ENCODE peak calls at places on chromosomes 11 and 22, in seven cellular contexts. One of them, this sample, is unnamed.
A peak's percentile ranks its signal among the peaks of the same experiment; 100 is the strongest.

GRCh38 chr11:66333896-66334604 is 2.2 kb downstream of the RIN1 start:
- DNase-seq in psoas muscle: no peak
- DNase-seq in spleen: peak; percentile 68
- DNase-seq in IMR-90: no peak
- DNase-seq in A549: no peak
- DNase-seq in omental fat pad: no peak
- DNase-seq in cardiac muscle cell: no peak
- DNase-seq in this sample: no peak

GRCh38 chr11:117560786-117561530 is 233.3 kb downstream of the CEP164 start:
- DNase-seq in psoas muscle: no peak
- DNase-seq in spleen: peak; percentile 47
- DNase-seq in IMR-90: no peak
- DNase-seq in cardiac muscle cell: no peak
- DNase-seq in omental fat pad: no peak
- DNase-seq in A549: no peak
- DNase-seq in this sample: no peak

GRCh38 chr11:74683279-74683871 is 47.9 kb downstream of the CHRDL2 start:
- DNase-seq in cardiac muscle cell: no peak
- DNase-seq in spleen: peak; percentile 69
- DNase-seq in omental fat pad: no peak
- DNase-seq in A549: no peak
- DNase-seq in IMR-90: no peak
- DNase-seq in psoas muscle: peak; percentile 44
- DNase-seq in this sample: no peak

GRCh38 chr11:18013790-18014507 is 1.1 kb upstream of the SERGEF start:
- DNase-seq in psoas muscle: no peak
- DNase-seq in A549: peak; percentile 10
- DNase-seq in omental fat pad: peak; percentile 23
- DNase-seq in cardiac muscle cell: peak; percentile 36
- DNase-seq in spleen: no peak
- DNase-seq in IMR-90: no peak
- DNase-seq in this sample: no peak

GRCh38 chr11:24509114-24509513 is 12.3 kb downstream of the LUZP2 start:
- DNase-seq in omental fat pad: no peak
- DNase-seq in IMR-90: peak; percentile 41
- DNase-seq in A549: no peak
- DNase-seq in spleen: no peak
- DNase-seq in psoas muscle: no peak
- DNase-seq in cardiac muscle cell: no peak
- DNase-seq in this sample: no peak

GRCh38 chr11:124643042-124643604 is 20.5 kb downstream of the TBRG1 start:
- DNase-seq in psoas muscle: no peak
- DNase-seq in omental fat pad: no peak
- DNase-seq in spleen: no peak
- DNase-seq in cardiac muscle cell: no peak
- DNase-seq in A549: no peak
- DNase-seq in IMR-90: no peak
- DNase-seq in this sample: no peak

GRCh38 chr11:2663506-2663905 is 36.3 kb downstream of the KCNQ1OT1 start:
- DNase-seq in spleen: peak; percentile 42
- DNase-seq in A549: no peak
- DNase-seq in cardiac muscle cell: no peak
- DNase-seq in psoas muscle: no peak
- DNase-seq in omental fat pad: no peak
- DNase-seq in IMR-90: no peak
- DNase-seq in this sample: no peak

GRCh38 chr11:92852946-92853345 is 116.5 kb upstream of the MTNR1B start:
- DNase-seq in spleen: no peak
- DNase-seq in omental fat pad: no peak
- DNase-seq in cardiac muscle cell: no peak
- DNase-seq in A549: no peak
- DNase-seq in IMR-90: no peak
- DNase-seq in psoas muscle: no peak
- DNase-seq in this sample: no peak

GRCh38 chr11:67289226-67289650 is at the start of gene ANKRD13D:
- DNase-seq in omental fat pad: no peak
- DNase-seq in IMR-90: no peak
- DNase-seq in cardiac muscle cell: no peak
- DNase-seq in A549: no peak
- DNase-seq in spleen: peak; percentile 94
- DNase-seq in psoas muscle: no peak
- DNase-seq in this sample: no peak

GRCh38 chr11:16611395-16612233 is 126.8 kb upstream of the C11orf58 start:
- DNase-seq in psoas muscle: no peak
- DNase-seq in omental fat pad: no peak
- DNase-seq in spleen: no peak
- DNase-seq in A549: no peak
- DNase-seq in cardiac muscle cell: peak; percentile 61
- DNase-seq in IMR-90: no peak
- DNase-seq in this sample: no peak

GRCh38 chr22:24099661-24100060 is 81.6 kb upstream of the SUSD2 start:
- DNase-seq in IMR-90: no peak
- DNase-seq in spleen: peak; percentile 40
- DNase-seq in cardiac muscle cell: no peak
- DNase-seq in A549: no peak
- DNase-seq in psoas muscle: no peak
- DNase-seq in omental fat pad: no peak
- DNase-seq in this sample: no peak

GRCh38 chr22:44438481-44439131 is 59.4 kb downstream of the RTL6 start:
- DNase-seq in IMR-90: no peak
- DNase-seq in cardiac muscle cell: no peak
- DNase-seq in spleen: peak; percentile 66
- DNase-seq in omental fat pad: no peak
- DNase-seq in psoas muscle: no peak
- DNase-seq in A549: no peak
- DNase-seq in this sample: no peak

GRCh38 chr11:134033276-134033675 is 35.6 kb upstream of the JAM3 start:
- DNase-seq in cardiac muscle cell: no peak
- DNase-seq in IMR-90: no peak
- DNase-seq in spleen: no peak
- DNase-seq in omental fat pad: no peak
- DNase-seq in psoas muscle: no peak
- DNase-seq in A549: no peak
- DNase-seq in this sample: no peak

GRCh38 chr22:43493297-43493696 is 81.5 kb downstream of the MPPED1 start:
- DNase-seq in spleen: no peak
- DNase-seq in A549: no peak
- DNase-seq in cardiac muscle cell: no peak
- DNase-seq in omental fat pad: no peak
- DNase-seq in psoas muscle: no peak
- DNase-seq in IMR-90: no peak
- DNase-seq in this sample: no peak

GRCh38 chr11:69831985-69832384 is 12.8 kb upstream of the FGF3 start:
- DNase-seq in IMR-90: no peak
- DNase-seq in omental fat pad: no peak
- DNase-seq in cardiac muscle cell: no peak
- DNase-seq in psoas muscle: no peak
- DNase-seq in spleen: peak; percentile 14
- DNase-seq in A549: no peak
- DNase-seq in this sample: no peak
- TF ChIP-seq CTCF in IMR-90: no peak
- TF ChIP-seq CTCF in omental fat pad: no peak
- TF ChIP-seq CTCF in cardiac muscle cell: no peak
- TF ChIP-seq CTCF in psoas muscle: no peak
- TF ChIP-seq CTCF in spleen: no peak
- TF ChIP-seq CTCF in A549: no peak
- TF ChIP-seq CTCF in this sample: no peak

GRCh38 chr11:13635804-13636203 is 32.7 kb upstream of the FAR1 start:
- DNase-seq in cardiac muscle cell: no peak
- DNase-seq in spleen: no peak
- DNase-seq in IMR-90: no peak
- DNase-seq in psoas muscle: no peak
- DNase-seq in omental fat pad: no peak
- DNase-seq in A549: no peak
- DNase-seq in this sample: no peak
- TF ChIP-seq CTCF in cardiac muscle cell: no peak
- TF ChIP-seq CTCF in spleen: no peak
- TF ChIP-seq CTCF in IMR-90: no peak
- TF ChIP-seq CTCF in psoas muscle: no peak
- TF ChIP-seq CTCF in omental fat pad: no peak
- TF ChIP-seq CTCF in A549: no peak
- TF ChIP-seq CTCF in this sample: no peak

GRCh38 chr22:35838849-35839646 is 121.4 kb downstream of the APOL5 start:
- DNase-seq in omental fat pad: no peak
- DNase-seq in A549: peak; percentile 54
- DNase-seq in cardiac muscle cell: peak; percentile 60
- DNase-seq in spleen: no peak
- DNase-seq in psoas muscle: peak; percentile 25
- DNase-seq in IMR-90: peak; percentile 82
- DNase-seq in this sample: no peak
- TF ChIP-seq CTCF in omental fat pad: no peak
- TF ChIP-seq CTCF in A549: peak; percentile 40
- TF ChIP-seq CTCF in cardiac muscle cell: peak; percentile 59
- TF ChIP-seq CTCF in spleen: peak; percentile 19
- TF ChIP-seq CTCF in psoas muscle: peak; percentile 35
- TF ChIP-seq CTCF in IMR-90: peak; percentile 58
- TF ChIP-seq CTCF in this sample: peak; percentile 48

GRCh38 chr11:129279326-129280026 is 87.4 kb upstream of the ARHGAP32 start:
- DNase-seq in omental fat pad: no peak
- DNase-seq in A549: peak; percentile 68
- DNase-seq in spleen: peak; percentile 94
- DNase-seq in IMR-90: peak; percentile 67
- DNase-seq in psoas muscle: peak; percentile 85
- DNase-seq in cardiac muscle cell: peak; percentile 84
- DNase-seq in this sample: peak; percentile 45
- TF ChIP-seq CTCF in omental fat pad: no peak
- TF ChIP-seq CTCF in A549: peak; percentile 21
- TF ChIP-seq CTCF in spleen: no peak
- TF ChIP-seq CTCF in IMR-90: peak; percentile 15
- TF ChIP-seq CTCF in psoas muscle: no peak
- TF ChIP-seq CTCF in cardiac muscle cell: no peak
- TF ChIP-seq CTCF in this sample: peak; percentile 19

DNA sequence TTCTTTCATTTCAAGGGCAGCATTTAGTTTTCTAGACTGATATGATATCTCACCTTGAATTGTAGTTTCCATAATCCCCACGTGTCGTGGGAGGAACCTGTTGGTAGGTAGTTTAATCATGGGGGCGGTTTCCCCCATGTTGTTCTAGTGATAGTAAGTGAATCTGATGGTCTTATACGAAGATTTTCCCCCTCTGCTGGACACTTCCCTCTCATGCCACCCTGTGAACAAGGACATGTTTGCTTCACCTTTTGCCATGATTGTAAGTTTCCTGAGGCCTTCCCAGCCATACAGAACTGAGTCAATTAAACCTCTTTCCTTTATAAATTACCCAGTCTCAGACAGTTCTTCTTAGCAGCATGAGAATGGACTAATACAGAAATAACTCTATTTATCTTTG is 851.1 kb upstream of the FAT3 start:
- DNase-seq in omental fat pad: no peak
- DNase-seq in IMR-90: no peak
- DNase-seq in cardiac muscle cell: no peak
- DNase-seq in spleen: no peak
- DNase-seq in A549: peak; percentile 33
- DNase-seq in psoas muscle: no peak
- DNase-seq in this sample: no peak
- TF ChIP-seq CTCF in omental fat pad: no peak
- TF ChIP-seq CTCF in IMR-90: no peak
- TF ChIP-seq CTCF in cardiac muscle cell: no peak
- TF ChIP-seq CTCF in spleen: no peak
- TF ChIP-seq CTCF in A549: no peak
- TF ChIP-seq CTCF in psoas muscle: no peak
- TF ChIP-seq CTCF in this sample: no peak

DNA sequence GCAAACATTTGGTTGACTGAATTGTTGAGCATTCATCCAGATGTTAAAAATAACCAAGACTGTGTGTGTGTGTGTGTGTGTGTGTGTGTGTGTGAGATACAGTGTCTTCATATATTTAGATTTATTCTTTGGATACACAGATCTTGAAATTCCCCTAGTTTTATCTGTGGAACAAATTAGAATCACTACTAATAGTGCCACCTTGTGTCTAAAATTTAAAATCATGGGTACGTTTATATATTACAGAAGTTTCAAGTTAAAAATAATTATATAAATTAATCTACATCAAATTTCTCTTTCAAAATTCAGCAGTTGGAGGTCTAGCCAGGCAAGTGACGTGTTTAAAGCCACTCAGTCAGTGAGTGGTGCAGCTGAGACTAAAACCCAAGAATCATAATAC is 1566.2 kb upstream of the TENM4 start:
- DNase-seq in cardiac muscle cell: peak; percentile 15
- DNase-seq in A549: no peak
- DNase-seq in omental fat pad: no peak
- DNase-seq in IMR-90: peak; percentile 14
- DNase-seq in spleen: no peak
- DNase-seq in psoas muscle: no peak
- DNase-seq in this sample: no peak
- TF ChIP-seq CTCF in cardiac muscle cell: peak; percentile 23
- TF ChIP-seq CTCF in A549: no peak
- TF ChIP-seq CTCF in omental fat pad: no peak
- TF ChIP-seq CTCF in IMR-90: peak; percentile 28
- TF ChIP-seq CTCF in spleen: no peak
- TF ChIP-seq CTCF in psoas muscle: no peak
- TF ChIP-seq CTCF in this sample: no peak

GRCh38 chr11:59716051-59716450 is 2.4 kb upstream of the OR10V1 start:
- DNase-seq in cardiac muscle cell: no peak
- DNase-seq in psoas muscle: no peak
- DNase-seq in omental fat pad: no peak
- DNase-seq in IMR-90: no peak
- DNase-seq in A549: no peak
- DNase-seq in spleen: no peak
- DNase-seq in this sample: peak; percentile 13
- TF ChIP-seq CTCF in cardiac muscle cell: no peak
- TF ChIP-seq CTCF in psoas muscle: no peak
- TF ChIP-seq CTCF in omental fat pad: no peak
- TF ChIP-seq CTCF in IMR-90: no peak
- TF ChIP-seq CTCF in A549: no peak
- TF ChIP-seq CTCF in spleen: no peak
- TF ChIP-seq CTCF in this sample: no peak